ENCODE peak calls at places on chromosomes 3 and 15, in eight cellular contexts. Y, L, A, H, T, G, F and J are unnamed samples. For H3K36me3, the result is how much of the 10 kb centered on the place peaks cover.

GRCh38 chr15:66780172-66780972 is 78.3 kb downstream of the SMAD6 start:
- DNase-seq in F (no peak), A (peak), L (no peak), T (no peak), Y (peak), G (no peak), H (peak), J (no peak)

GRCh38 chr3:174938102-174938501 is 79.0 kb downstream of the NAALADL2 start:
- DNase-seq in T (no peak), Y (no peak), F (no peak), A (no peak), L (no peak), H (no peak), G (no peak), J (no peak)

GRCh38 chr3:134874737-134875413 is 79.8 kb downstream of the EPHB1 start:
- DNase-seq in G (no peak), T (no peak), L (no peak), H (no peak), Y (peak), F (no peak), A (no peak), J (no peak)

GRCh38 chr3:188458761-188459160 is 304.8 kb downstream of the LPP start:
- DNase-seq in T (no peak), Y (peak), A (no peak), F (no peak), G (no peak), H (no peak), L (no peak), J (no peak)

GRCh38 chr3:20256144-20256543 is 70.1 kb upstream of the SGO1 start:
- DNase-seq in G (no peak), F (no peak), A (no peak), L (no peak), Y (peak), H (no peak), T (no peak), J (no peak)

GRCh38 chr3:22621205-22621809 is 581.8 kb upstream of the UBE2E2 start:
- DNase-seq in L (no peak), F (no peak), H (no peak), G (no peak), Y (no peak), T (no peak), A (no peak), J (no peak)

GRCh38 chr3:29215948-29216347 is 64.9 kb upstream of the RBMS3 start:
- DNase-seq in H (no peak), T (no peak), A (no peak), L (no peak), Y (peak), F (no peak), G (no peak), J (no peak)

GRCh38 chr3:143348486-143349327 is 229.1 kb downstream of the CHST2 start:
- DNase-seq in G (no peak), Y (no peak), A (no peak), L (no peak), H (no peak), T (no peak), F (no peak), J (no peak)

GRCh38 chr15:30953731-30954378 is 37.6 kb downstream of the MTMR10 start:
- DNase-seq in L (no peak), G (no peak), T (no peak), H (peak), F (no peak), Y (peak), A (peak), J (no peak)

GRCh38 chr3:150329408-150329807 is 78.7 kb upstream of the TSC22D2 start:
- DNase-seq in F (no peak), A (no peak), Y (peak), L (no peak), H (no peak), T (no peak), G (no peak), J (no peak)

GRCh38 chr15:76293361-76293760 is 17.9 kb downstream of the ETFA start:
- DNase-seq in T (no peak), Y (peak), H (no peak), F (no peak), A (no peak), G (no peak), L (no peak), J (no peak)

GRCh38 chr15:31396881-31397560 is 70.4 kb downstream of the KLF13 start:
- DNase-seq in F (peak), G (peak), Y (peak), L (no peak), A (peak), T (peak), H (peak), J (peak)

GRCh38 chr3:141646760-141647561 is 91.1 kb upstream of the RNF7 start:
- DNase-seq in A (no peak), H (peak), L (no peak), G (peak), T (no peak), F (peak), Y (peak), J (peak)

GRCh38 chr3:60190073-60190472 is 1061.2 kb downstream of the FHIT start:
- DNase-seq in G (no peak), H (no peak), T (no peak), L (no peak), Y (peak), F (no peak), A (no peak), J (no peak)

GRCh38 chr3:186411994-186412393 is 50.0 kb upstream of the DGKG start:
- DNase-seq in Y (no peak), G (no peak), L (no peak), F (no peak), H (no peak), T (no peak), A (no peak), J (no peak)

GRCh38 chr3:127984241-127984975 is 67.8 kb upstream of the SEC61A1 start:
- DNase-seq in H (no peak), A (no peak), Y (peak), F (no peak), L (no peak), G (no peak), T (no peak), J (no peak)

GRCh38 chr15:52040167-52040900 is 21.3 kb downstream of the MAPK6 start:
- DNase-seq in L (no peak), Y (peak), G (no peak), T (no peak), A (no peak), H (no peak), F (no peak), J (no peak)

GRCh38 chr3:128557531-128558280 is 64.7 kb upstream of the GATA2 start:
- DNase-seq in Y (no peak), F (no peak), T (no peak), G (no peak), A (no peak), H (no peak), L (no peak), J (no peak)

GRCh38 chr3:46663611-46664135 is 29.8 kb downstream of the ALS2CL start:
- DNase-seq in T (peak), G (peak), A (no peak), F (no peak), L (no peak), Y (peak), H (no peak), J (peak)

GRCh38 chr3:160003520-160004128 is 15.0 kb downstream of the IL12A start:
- DNase-seq in F (no peak), T (no peak), H (peak), A (no peak), Y (peak), L (no peak), G (peak), J (peak)

GRCh38 chr15:47388299-47388698 is 329.0 kb upstream of the SEMA6D start:
- DNase-seq in H (no peak), L (no peak), T (no peak), Y (no peak), G (no peak), F (no peak), A (no peak), J (no peak)

GRCh38 chr3:45100998-45101407 is 45.2 kb downstream of the CDCP1 start:
- DNase-seq in Y (peak), F (no peak), L (no peak), T (no peak), G (no peak), H (peak), A (no peak), J (no peak)

GRCh38 chr3:14674841-14675240 is at the start of gene C3orf20:
- DNase-seq in H (no peak), T (no peak), F (no peak), G (no peak), A (no peak), Y (no peak), L (no peak), J (no peak)

GRCh38 chr15:98684441-98684840 is 36.1 kb downstream of the IGF1R start:
- DNase-seq in H (no peak), T (no peak), A (no peak), L (no peak), F (no peak), Y (peak), G (no peak), J (no peak)

GRCh38 chr3:48957006-48957705 is 32.9 kb upstream of the P4HTM start:
- DNase-seq in T (no peak), H (no peak), L (no peak), F (no peak), G (no peak), Y (no peak), A (no peak), J (no peak)

GRCh38 chr3:89332311-89333159 is 225.1 kb downstream of the EPHA3 start:
- DNase-seq in L (no peak), Y (peak), F (no peak), H (no peak), T (no peak), A (no peak), G (no peak), J (no peak)

GRCh38 chr3:69216981-69217380 is 94.6 kb upstream of the LMOD3 start:
- DNase-seq in A (no peak), H (no peak), Y (no peak), F (no peak), T (no peak), G (no peak), L (no peak), J (no peak)

GRCh38 chr3:69214241-69214640 is 91.8 kb upstream of the LMOD3 start:
- DNase-seq in F (no peak), T (no peak), A (no peak), G (no peak), H (no peak), L (no peak), Y (no peak), J (no peak)

GRCh38 chr3:69212411-69213160 is 90.2 kb upstream of the LMOD3 start:
- DNase-seq in A (no peak), L (no peak), G (no peak), Y (peak), T (no peak), F (no peak), H (peak), J (no peak)

GRCh38 chr3:69219101-69219708 is 96.8 kb upstream of the LMOD3 start:
- DNase-seq in H (no peak), F (no peak), A (no peak), G (no peak), L (no peak), T (no peak), Y (peak), J (no peak)

DNA sequence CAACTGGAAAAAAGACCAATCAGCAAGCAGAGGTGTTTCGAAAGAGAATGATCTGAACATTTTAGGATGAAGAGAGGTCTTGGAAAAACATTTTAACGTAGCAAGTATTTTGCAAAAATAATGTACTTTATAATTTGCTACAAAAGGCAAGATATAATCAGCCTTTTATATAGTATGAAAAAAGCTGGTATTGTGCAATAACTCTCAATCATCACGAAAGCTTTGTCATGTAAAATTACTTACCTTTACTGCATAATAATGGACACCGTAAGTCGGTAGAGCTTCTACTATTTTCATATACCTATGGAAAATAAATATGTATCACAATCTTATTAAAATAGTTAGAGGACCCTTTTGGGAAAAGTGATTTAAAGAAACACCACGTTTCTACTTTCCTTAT is 95.7 kb upstream of the LMOD3 start:
- DNase-seq in A (no peak), Y (no peak), H (no peak), L (no peak), T (no peak), F (no peak), G (no peak), J (no peak)
- H3K36me3 ChIP-seq in A (under half), Y (under half), H (under half), L (under half), T (under half), F (under half), G (under half), J (half or more)

GRCh38 chr15:57662091-57662744 is 44.3 kb upstream of the POLR2M start:
- DNase-seq in H (no peak), A (no peak), Y (no peak), F (no peak), L (no peak), G (no peak), T (no peak), J (no peak)
- H3K36me3 ChIP-seq in H (under half), A (under half), Y (under half), F (under half), L (under half), G (under half), T (under half), J (under half)

GRCh38 chr15:82531496-82532382 is 8.5 kb downstream of the RPS17 start:
- DNase-seq in L (no peak), T (no peak), G (peak), Y (no peak), A (no peak), H (no peak), F (peak), J (no peak)

GRCh38 chr15:82532991-82533481 is 7.2 kb downstream of the RPS17 start:
- DNase-seq in F (peak), Y (no peak), A (no peak), T (no peak), H (no peak), G (peak), L (no peak), J (no peak)

GRCh38 chr15:82535566-82536408 is 4.5 kb downstream of the RPS17 start:
- DNase-seq in T (no peak), A (no peak), Y (no peak), F (no peak), G (no peak), H (no peak), L (no peak), J (no peak)

GRCh38 chr15:82532383-82532990 is 7.8 kb downstream of the RPS17 start:
- DNase-seq in G (peak), T (no peak), Y (no peak), H (no peak), A (no peak), L (no peak), F (peak), J (no peak)

GRCh38 chr15:82533801-82534200 is 6.5 kb downstream of the RPS17 start:
- DNase-seq in Y (no peak), T (no peak), L (no peak), F (no peak), H (no peak), G (peak), A (peak), J (no peak)
- H3K36me3 ChIP-seq in Y (under half), T (under half), L (under half), F (under half), H (under half), G (under half), A (under half), J (half or more)

DNA sequence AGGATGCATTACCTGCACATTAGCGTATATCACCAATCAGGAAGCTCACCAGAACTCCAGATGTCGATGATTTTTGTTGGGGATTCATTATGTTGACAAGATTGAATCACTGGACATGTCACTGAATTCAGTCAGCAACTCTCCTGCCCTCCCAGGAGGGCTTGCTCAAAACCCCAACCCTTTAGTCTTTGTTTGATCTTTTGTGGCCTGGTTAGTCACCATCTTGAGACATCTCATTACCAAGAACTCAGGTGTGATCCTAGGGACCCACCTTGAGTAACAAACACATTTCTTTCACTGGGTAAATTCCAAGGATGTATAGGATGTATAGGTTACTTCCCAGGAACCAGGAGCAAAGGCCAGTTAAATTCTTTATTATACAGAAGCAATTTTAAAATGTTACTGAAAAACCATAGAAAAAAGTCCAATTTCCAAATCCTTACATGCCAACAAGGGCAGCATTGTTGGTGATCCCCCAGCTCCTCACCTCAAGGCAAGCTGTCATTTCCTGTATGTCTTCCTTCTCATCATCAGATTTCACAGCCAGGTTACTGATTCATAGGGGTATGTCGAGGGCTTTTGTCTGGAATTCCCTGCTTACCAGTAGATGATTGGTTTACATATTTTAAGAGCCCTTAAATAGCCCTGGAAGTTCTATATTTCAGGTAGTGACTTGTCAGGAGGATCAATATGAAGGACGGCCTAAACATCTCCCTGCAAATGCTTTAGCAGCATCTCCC is 11.7 kb downstream of the SNRPN start:
- DNase-seq in L (no peak), G (no peak), H (no peak), T (no peak), Y (no peak), F (no peak), A (no peak), J (no peak)
- H3K36me3 ChIP-seq in L (under half), G (under half), H (under half), T (under half), Y (under half), F (under half), A (under half), J (half or more)

DNA sequence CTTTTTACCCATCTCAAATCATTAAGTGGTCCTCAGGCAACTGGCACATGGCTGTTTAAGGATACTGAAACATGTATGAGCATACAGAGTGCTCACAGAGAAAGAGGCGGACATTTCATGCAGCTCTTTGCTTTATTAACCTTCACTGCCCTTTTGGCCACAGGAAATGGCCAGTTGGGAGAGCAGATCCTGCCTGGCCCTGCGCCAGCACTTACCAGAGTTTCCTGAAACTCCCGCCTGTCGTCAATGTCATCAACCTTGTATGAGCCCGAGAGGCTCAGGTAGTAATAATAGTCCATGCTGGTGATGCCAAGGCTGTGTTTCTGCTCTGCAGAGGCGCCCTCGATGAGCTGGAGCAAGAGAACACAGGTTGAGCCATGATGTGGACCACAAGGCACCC is 17.8 kb downstream of the LDHAL6B start:
- DNase-seq in G (no peak), Y (no peak), T (no peak), L (no peak), F (no peak), A (peak), H (peak), J (no peak)
- H3K36me3 ChIP-seq in G (under half), Y (under half), T (under half), L (under half), F (under half), A (under half), H (under half), J (under half)

DNA sequence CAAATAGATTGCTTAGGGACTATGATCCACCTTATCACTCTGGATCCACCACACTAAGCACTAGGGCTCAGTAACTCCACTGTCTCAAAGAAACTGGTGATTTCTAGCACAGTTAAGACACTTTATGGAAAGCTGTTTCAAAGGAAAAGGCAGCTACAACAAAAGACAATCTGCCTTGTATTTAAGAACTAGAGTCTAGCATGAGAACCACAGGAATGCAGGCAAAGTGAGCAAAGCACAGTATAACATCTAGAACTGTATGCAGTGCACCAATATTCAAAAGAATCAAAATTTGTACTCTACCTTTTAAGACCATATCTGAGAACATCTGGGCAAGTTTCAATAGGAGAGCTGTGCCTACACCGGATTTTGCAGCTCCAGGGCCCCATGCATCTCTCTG is 17.9 kb downstream of the TFRC start:
- DNase-seq in L (no peak), F (no peak), A (no peak), Y (peak), T (no peak), H (no peak), G (no peak), J (no peak)
- H3K36me3 ChIP-seq in L (half or more), F (half or more), A (half or more), Y (under half), T (half or more), H (half or more), G (under half), J (half or more)

DNA sequence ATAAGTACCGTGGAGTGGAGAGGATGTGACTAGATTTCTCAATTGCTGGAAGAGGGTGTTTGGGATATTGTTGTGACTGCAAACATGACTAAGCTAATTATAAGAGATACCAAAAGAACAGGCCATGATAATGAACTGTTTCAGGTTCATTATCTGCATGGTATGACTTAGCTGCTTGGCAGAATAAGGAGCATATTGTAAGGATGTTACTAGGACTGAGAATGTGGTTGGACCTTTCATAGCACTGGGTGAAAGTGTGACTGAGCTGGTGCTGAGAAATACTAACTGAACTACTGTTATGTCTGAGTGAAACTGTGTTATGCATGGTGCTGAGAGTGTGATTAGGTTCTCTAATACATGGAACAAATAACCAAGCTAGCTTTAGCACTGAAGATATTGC is 11.0 kb downstream of the SCN10A start:
- DNase-seq in H (no peak), T (no peak), F (no peak), G (no peak), L (no peak), A (no peak), Y (no peak), J (no peak)
- H3K36me3 ChIP-seq in H (under half), T (under half), F (under half), G (under half), L (under half), A (under half), Y (under half), J (under half)

GRCh38 chr3:50318163-50318562 is 4.4 kb downstream of the HYAL2 start:
- DNase-seq in F (peak), Y (no peak), A (no peak), G (no peak), L (no peak), H (no peak), T (no peak), J (no peak)
- H3K36me3 ChIP-seq in F (under half), Y (under half), A (under half), G (under half), L (under half), H (under half), T (under half), J (under half)